ENCODE peak calls at places on chromosomes 16 and 17, in ten cellular contexts. N is ELF-1; K is thoracic aorta; H is CD4-positive, alpha-beta T cell; S is B cell; L is LHCN-M2; Y is GOT3; B is Panc1; D is GM18507; T is substantia nigra. E is an unnamed sample.

GRCh38 chr16:26526633-26527032 is 540.1 kb upstream of the C16orf82 start:
- DNase-seq in K (no peak), D (no peak), L (no peak), S (no peak), H (no peak), B (no peak), N (no peak), T (no peak), Y (no peak), E (no peak)

GRCh38 chr17:83124871-83125514 is 45.6 kb downstream of the METRNL start:
- DNase-seq in L (no peak), Y (no peak), T (no peak), K (no peak), D (no peak), N (no peak), S (no peak), B (no peak), H (no peak), E (no peak)

GRCh38 chr17:45270828-45271418 is 9.0 kb upstream of the SPATA32 start:
- DNase-seq in L (no peak), K (no peak), S (peak), D (no peak), B (no peak), H (peak), N (peak), Y (no peak), T (no peak), E (peak)

GRCh38 chr17:16439303-16439791 is 24.0 kb downstream of the TRPV2 start:
- DNase-seq in Y (no peak), T (no peak), S (no peak), D (no peak), K (no peak), N (no peak), L (no peak), B (no peak), H (no peak), E (no peak)

GRCh38 chr16:89922884-89923639 is at the start of gene TUBB3:
- DNase-seq in K (no peak), D (peak), H (no peak), B (no peak), S (peak), Y (peak), L (peak), N (peak), T (peak), E (peak)

GRCh38 chr16:79325211-79325610 is 275.3 kb downstream of the MAF start:
- DNase-seq in T (no peak), B (no peak), L (no peak), S (no peak), N (no peak), Y (no peak), D (no peak), H (no peak), K (no peak), E (no peak)

GRCh38 chr17:75785770-75786538 is 1.3 kb downstream of the UNK start:
- DNase-seq in Y (no peak), L (peak), K (no peak), N (peak), T (no peak), H (no peak), B (no peak), S (no peak), D (no peak), E (no peak)

GRCh38 chr16:4486126-4486893 is 10.1 kb downstream of the HMOX2 start:
- DNase-seq in D (no peak), S (no peak), Y (no peak), T (no peak), N (no peak), K (no peak), L (no peak), B (no peak), H (no peak), E (no peak)

GRCh38 chr17:67285360-67285759 is 40.4 kb upstream of the HELZ start:
- DNase-seq in D (no peak), N (no peak), S (no peak), L (no peak), T (no peak), B (no peak), Y (no peak), K (no peak), H (no peak), E (no peak)

GRCh38 chr17:73228748-73229236 is 32.9 kb downstream of the CPSF4L start:
- DNase-seq in S (no peak), D (no peak), H (no peak), B (no peak), N (peak), Y (no peak), L (peak), K (peak), T (peak), E (peak)

GRCh38 chr17:78995022-78995760 is 14.4 kb downstream of the CANT1 start:
- DNase-seq in H (no peak), B (no peak), K (no peak), T (no peak), N (no peak), S (no peak), D (no peak), Y (no peak), L (no peak), E (peak)

GRCh38 chr16:70250748-70251650 is 741 bp downstream of the EXOSC6 start:
- DNase-seq in L (peak), T (peak), D (peak), S (no peak), N (peak), K (no peak), H (no peak), Y (no peak), B (no peak), E (peak)

GRCh38 chr17:7632492-7632894 is 2.6 kb downstream of the SHBG start:
- DNase-seq in D (no peak), B (no peak), L (peak), T (no peak), N (peak), H (no peak), Y (no peak), K (no peak), S (peak), E (peak)

GRCh38 chr17:47733414-47734288 is 615 bp downstream of the TBX21 start:
- DNase-seq in D (no peak), N (peak), H (no peak), L (no peak), Y (no peak), B (no peak), K (no peak), T (no peak), S (peak), E (peak)

GRCh38 chr16:10938321-10938720 is 3.9 kb downstream of the DEXI start:
- DNase-seq in N (no peak), B (no peak), K (no peak), T (no peak), S (no peak), Y (no peak), H (no peak), D (no peak), L (no peak), E (no peak)

GRCh38 chr17:79803997-79804855 is 7.3 kb upstream of the CBX8 start:
- DNase-seq in T (no peak), B (no peak), D (peak), Y (no peak), N (no peak), K (no peak), S (peak), H (no peak), L (no peak), E (no peak)

GRCh38 chr17:48052956-48053757 is 5.0 kb downstream of the NFE2L1 start:
- DNase-seq in K (peak), B (no peak), D (no peak), S (no peak), N (no peak), T (peak), L (peak), H (no peak), Y (no peak), E (no peak)

GRCh38 chr16:309476-309875 is 26.5 kb downstream of the PDIA2 start:
- DNase-seq in D (no peak), S (no peak), T (no peak), Y (no peak), K (no peak), N (peak), L (no peak), B (no peak), H (no peak), E (no peak)

GRCh38 chr16:86015606-86016005 is 116.6 kb downstream of the IRF8 start:
- DNase-seq in S (no peak), K (no peak), Y (no peak), T (no peak), N (no peak), L (no peak), B (no peak), D (no peak), H (no peak), E (no peak)

GRCh38 chr16:1103649-1104005 is 7.6 kb upstream of the C1QTNF8 start:
- DNase-seq in Y (no peak), B (no peak), D (no peak), N (no peak), S (no peak), H (no peak), T (no peak), L (no peak), K (no peak), E (no peak)

GRCh38 chr17:5526821-5527598 is 40.6 kb downstream of the MIS12 start:
- DNase-seq in B (peak), N (peak), L (peak), K (peak), S (no peak), D (no peak), T (peak), Y (peak), H (no peak), E (peak)

GRCh38 chr17:82047914-82048570 is 3.6 kb downstream of the RFNG start:
- DNase-seq in Y (no peak), H (no peak), K (no peak), D (no peak), B (no peak), S (no peak), T (no peak), L (no peak), N (no peak), E (no peak)

GRCh38 chr17:68821860-68822693 is 133.1 kb downstream of the ABCA8 start:
- DNase-seq in D (no peak), K (no peak), L (peak), H (no peak), N (peak), Y (no peak), B (peak), T (no peak), S (no peak), E (no peak)

GRCh38 chr17:28481081-28481571 is 7.7 kb downstream of the SLC13A2 start:
- DNase-seq in L (no peak), N (no peak), B (no peak), T (no peak), D (no peak), K (no peak), S (no peak), Y (no peak), H (no peak), E (no peak)

GRCh38 chr17:31580331-31581021 is 189.0 kb downstream of the RAB11FIP4 start:
- DNase-seq in Y (peak), L (peak), B (no peak), D (no peak), K (peak), S (no peak), T (no peak), N (no peak), H (no peak), E (no peak)

GRCh38 chr17:57458718-57459285 is 202.5 kb downstream of the MSI2 start:
- DNase-seq in D (no peak), T (no peak), B (no peak), H (no peak), L (no peak), N (no peak), K (no peak), Y (no peak), S (no peak), E (no peak)

GRCh38 chr17:74231846-74232713 is 18.7 kb downstream of the TTYH2 start:
- DNase-seq in T (no peak), N (no peak), L (no peak), D (no peak), K (no peak), S (no peak), H (no peak), B (no peak), Y (no peak), E (no peak)

GRCh38 chr16:80932725-80933124 is 74.0 kb downstream of the CMC2 start:
- DNase-seq in D (no peak), K (peak), B (no peak), S (no peak), N (no peak), Y (no peak), L (peak), H (no peak), T (no peak), E (no peak)